ENCODE peak calls at places on chromosomes 1 and 21, in four cellular contexts. Y is natural killer cell, G is WERI-Rb-1, X is cardiac muscle cell. P is an unnamed sample.

GRCh38 chr1:2425875-2426274 is 13.5 kb upstream of the PEX10 start:
- DNase-seq in Y (no peak), G (no peak), X (no peak), P (no peak)

GRCh38 chr1:2103901-2104590 is 53.8 kb downstream of the PRKCZ start:
- DNase-seq in Y (no peak), G (no peak), X (no peak), P (no peak)

GRCh38 chr1:87362834-87363426 is 34.2 kb downstream of the LMO4 start:
- DNase-seq in Y (no peak), G (no peak), X (peak), P (no peak)

GRCh38 chr1:218717611-218718010 is 372.5 kb downstream of the TGFB2 start:
- DNase-seq in Y (no peak), G (no peak), X (peak), P (no peak)

GRCh38 chr1:35660581-35661473 is 19.5 kb upstream of the PSMB2 start:
- DNase-seq in Y (no peak), G (no peak), X (peak), P (no peak)

GRCh38 chr1:11307837-11308236 is 34.8 kb downstream of the UBIAD1 start:
- DNase-seq in Y (no peak), G (no peak), X (peak), P (no peak)

GRCh38 chr1:102628008-102628736 is 480.1 kb downstream of the COL11A1 start:
- DNase-seq in Y (no peak), G (no peak), X (no peak), P (no peak)

GRCh38 chr1:22591576-22591975 is 28.3 kb downstream of the EPHA8 start:
- DNase-seq in Y (no peak), G (no peak), X (no peak), P (no peak)

GRCh38 chr21:37509802-37510393 is 143.3 kb downstream of the DYRK1A start:
- DNase-seq in Y (no peak), G (no peak), X (peak), P (no peak)

GRCh38 chr21:17583898-17584297 is 28.8 kb downstream of the BTG3 start:
- DNase-seq in Y (no peak), G (no peak), X (no peak), P (no peak)

GRCh38 chr1:177305040-177306018 is 134.6 kb downstream of the BRINP2 start:
- DNase-seq in Y (no peak), G (peak), X (no peak), P (no peak)

GRCh38 chr1:182269097-182269496 is 122.5 kb downstream of the GLUL start:
- DNase-seq in Y (no peak), G (no peak), X (no peak), P (no peak)

GRCh38 chr1:169517544-169518186 is 31.9 kb upstream of the SLC19A2 start:
- DNase-seq in Y (no peak), G (no peak), X (no peak), P (no peak)

GRCh38 chr1:168362991-168363390 is 82.3 kb downstream of the TBX19 start:
- DNase-seq in Y (peak), G (no peak), X (peak), P (no peak)

GRCh38 chr1:116878804-116879477 is 30.8 kb upstream of the PTGFRN start:
- DNase-seq in Y (no peak), G (peak), X (peak), P (no peak)

GRCh38 chr1:5598824-5599395 is 393.3 kb downstream of the NPHP4 start:
- DNase-seq in Y (no peak), G (no peak), X (no peak), P (peak)

GRCh38 chr1:162444903-162445302 is 33.0 kb upstream of the SH2D1B start:
- DNase-seq in Y (no peak), G (no peak), X (no peak), P (no peak)

GRCh38 chr1:53372501-53372951 is 44.7 kb upstream of the LRP8 start:
- DNase-seq in Y (no peak), G (peak), X (no peak), P (peak)

GRCh38 chr1:37070126-37070525 is 35.8 kb upstream of the GRIK3 start:
- DNase-seq in Y (no peak), G (peak), X (no peak), P (no peak)

GRCh38 chr1:65434760-65435159 is 14.3 kb downstream of the LEPR start:
- DNase-seq in Y (no peak), G (no peak), X (no peak), P (no peak)

GRCh38 chr1:29117381-29117780 is 6.3 kb downstream of the TMEM200B start:
- DNase-seq in Y (no peak), G (no peak), X (no peak), P (no peak)

GRCh38 chr1:168932539-168932938 is 174.0 kb upstream of the ATP1B1 start:
- DNase-seq in Y (no peak), G (no peak), X (peak), P (no peak)

GRCh38 chr1:155000725-155001437 is 1.7 kb upstream of the ZBTB7B start:
- DNase-seq in Y (peak), G (peak), X (peak), P (peak)

GRCh38 chr1:107526524-107527198 is 385.8 kb downstream of the NTNG1 start:
- DNase-seq in Y (no peak), G (no peak), X (no peak), P (no peak)
- TF ChIP-seq CTCF in Y (no peak), G (no peak), X (no peak), P (no peak)

DNA sequence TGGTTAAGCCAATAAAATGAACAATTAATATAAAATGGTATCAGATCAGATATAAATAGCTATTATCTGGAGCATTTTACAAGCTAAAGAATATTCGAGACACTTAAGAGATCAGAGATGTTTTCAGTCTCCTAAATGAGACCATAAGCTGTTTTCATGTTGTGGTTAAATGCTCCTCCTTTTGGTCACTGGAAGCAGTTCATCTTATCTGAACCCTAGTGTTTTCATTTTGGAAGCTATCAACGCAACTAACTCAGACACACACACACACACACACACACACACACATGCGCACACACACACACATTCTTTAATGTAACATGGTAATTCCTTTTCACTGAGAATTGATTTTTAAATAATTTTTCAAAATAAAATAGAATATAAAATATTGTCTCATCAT is 10.0 kb upstream of the LRRC8C start:
- DNase-seq in Y (no peak), G (no peak), X (peak), P (no peak)
- TF ChIP-seq CTCF in Y (no peak), G (no peak), X (peak), P (no peak)

GRCh38 chr1:150505431-150505830 is 2.5 kb upstream of the ECM1 start:
- DNase-seq in Y (no peak), G (no peak), X (no peak), P (no peak)

GRCh38 chr1:150511985-150512660 is 3.4 kb upstream of the FALEC start:
- DNase-seq in Y (no peak), G (no peak), X (no peak), P (no peak)

GRCh38 chr1:150511551-150511950 is 3.6 kb downstream of the ECM1 start:
- DNase-seq in Y (no peak), G (no peak), X (no peak), P (no peak)

GRCh38 chr1:150507912-150508864 is at the start of gene ECM1:
- DNase-seq in Y (no peak), G (no peak), X (peak), P (no peak)

DNA sequence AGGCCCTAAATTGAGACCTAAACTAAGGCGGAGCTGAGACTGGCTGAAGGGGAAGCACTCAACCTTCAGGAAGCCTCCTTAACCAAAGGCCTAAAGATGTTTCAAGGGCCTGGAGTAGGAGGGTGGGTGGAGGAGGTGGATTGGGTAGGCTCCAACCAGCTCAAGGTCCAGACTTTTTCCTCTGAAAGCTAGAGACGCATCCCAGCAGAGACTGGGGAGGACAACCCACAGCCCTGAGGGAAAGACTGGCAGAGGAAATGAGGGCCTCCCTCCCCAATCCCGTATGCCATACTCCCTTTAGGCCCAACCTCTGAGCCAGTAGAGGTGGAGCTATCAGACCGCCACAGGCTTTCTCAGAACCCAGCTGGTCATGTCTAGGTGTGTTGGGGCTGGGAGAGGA is 1.1 kb downstream of the ECM1 start:
- DNase-seq in Y (no peak), G (no peak), X (no peak), P (no peak)
- TF ChIP-seq CTCF in Y (no peak), G (no peak), X (no peak), P (no peak)

GRCh38 chr1:239011382-239011781 is 375.0 kb upstream of the CHRM3 start:
- DNase-seq in Y (no peak), G (peak), X (no peak), P (no peak)

GRCh38 chr1:239008568-239008967 is 377.8 kb upstream of the CHRM3 start:
- DNase-seq in Y (no peak), G (no peak), X (no peak), P (no peak)
- TF ChIP-seq CTCF in Y (no peak), G (no peak), X (no peak), P (peak)

GRCh38 chr1:247373721-247374141 is 42.1 kb upstream of the ZNF496 start:
- DNase-seq in Y (peak), G (no peak), X (peak), P (no peak)
- TF ChIP-seq CTCF in Y (peak), G (peak), X (peak), P (peak)

P was measured in type B pancreatic cell.